ENCODE peak calls at places on chromosomes 3 and 15, in four cellular contexts. One of them, this sample, is unnamed.
A peak's percentile ranks its signal among the peaks of the same experiment; 100 is the strongest.

GRCh38 chr15:88849376-88850122 is 45.8 kb downstream of the HAPLN3 start:
- DNase-seq in IMR-90: no peak
- DNase-seq in H1: no peak
- DNase-seq in mesendoderm: no peak
- DNase-seq in this sample: peak; percentile 2

GRCh38 chr3:172221550-172221949 is 182.2 kb downstream of the FNDC3B start:
- DNase-seq in IMR-90: peak; percentile 88
- DNase-seq in H1: no peak
- DNase-seq in mesendoderm: no peak
- DNase-seq in this sample: peak; percentile 83

GRCh38 chr15:100873029-100873677 is 6.5 kb upstream of the ALDH1A3 start:
- DNase-seq in IMR-90: peak; percentile 87
- DNase-seq in H1: peak; percentile 74
- DNase-seq in mesendoderm: peak; percentile 82
- DNase-seq in this sample: peak; percentile 86

GRCh38 chr15:41969851-41970431 is 2.4 kb downstream of the EHD4 start:
- DNase-seq in IMR-90: no peak
- DNase-seq in H1: peak; percentile 37
- DNase-seq in mesendoderm: peak; percentile 80
- DNase-seq in this sample: no peak

GRCh38 chr3:39207361-39208192 is 15.2 kb upstream of the XIRP1 start:
- DNase-seq in IMR-90: no peak
- DNase-seq in H1: no peak
- DNase-seq in mesendoderm: no peak
- DNase-seq in this sample: peak; percentile 25

GRCh38 chr3:139309880-139310279 is 33.9 kb upstream of the MRPS22 start:
- DNase-seq in IMR-90: no peak
- DNase-seq in H1: no peak
- DNase-seq in mesendoderm: no peak
- DNase-seq in this sample: peak; percentile 72

GRCh38 chr3:111989061-111989678 is 9.6 kb upstream of the TAGLN3 start:
- DNase-seq in IMR-90: peak; percentile 80
- DNase-seq in H1: no peak
- DNase-seq in mesendoderm: peak; percentile 74
- DNase-seq in this sample: peak; percentile 78

GRCh38 chr15:67276666-67277065 is 22.1 kb downstream of the IQCH start:
- DNase-seq in IMR-90: no peak
- DNase-seq in H1: no peak
- DNase-seq in mesendoderm: no peak
- DNase-seq in this sample: no peak

GRCh38 chr15:94412979-94413741 is 181.8 kb downstream of the MCTP2 start:
- DNase-seq in IMR-90: peak; percentile 25
- DNase-seq in H1: no peak
- DNase-seq in mesendoderm: peak; percentile 47
- DNase-seq in this sample: peak; percentile 56

GRCh38 chr15:33068531-33068990 is 126.0 kb downstream of the FMN1 start:
- DNase-seq in IMR-90: no peak
- DNase-seq in H1: no peak
- DNase-seq in mesendoderm: peak; percentile 78
- DNase-seq in this sample: peak; percentile 17

GRCh38 chr15:33067456-33067855 is 127.1 kb downstream of the FMN1 start:
- DNase-seq in IMR-90: peak; percentile 91
- DNase-seq in H1: no peak
- DNase-seq in mesendoderm: peak; percentile 81
- DNase-seq in this sample: peak; percentile 16

GRCh38 chr15:33068007-33068441 is 126.5 kb downstream of the FMN1 start:
- DNase-seq in IMR-90: no peak
- DNase-seq in H1: no peak
- DNase-seq in mesendoderm: peak; percentile 79
- DNase-seq in this sample: peak; percentile 37

GRCh38 chr15:33064878-33065277 is 129.6 kb downstream of the FMN1 start:
- DNase-seq in IMR-90: peak; percentile 81
- DNase-seq in H1: no peak
- DNase-seq in mesendoderm: no peak
- DNase-seq in this sample: no peak

DNA sequence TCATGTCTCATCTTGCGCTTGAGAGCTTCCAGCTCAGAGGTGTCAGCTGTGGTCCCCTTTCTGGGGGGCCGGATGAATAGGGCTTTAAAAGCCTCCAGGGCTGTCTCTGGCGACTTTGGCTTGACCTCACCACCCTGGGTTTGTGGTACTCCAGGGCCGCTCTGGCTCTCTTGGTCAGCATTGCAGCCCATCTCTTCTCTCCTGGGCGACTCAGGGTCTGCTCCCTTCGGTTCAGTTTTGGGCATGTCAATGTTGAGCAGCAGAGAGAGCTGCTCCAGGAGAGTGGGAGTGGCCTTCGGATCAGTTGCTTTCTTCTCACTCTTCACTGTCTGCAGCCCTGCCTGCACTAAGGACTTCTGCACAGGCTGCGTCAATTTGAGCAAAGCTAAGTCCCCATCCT is 127.9 kb downstream of the FMN1 start:
- DNase-seq in IMR-90: no peak
- DNase-seq in H1: no peak
- DNase-seq in mesendoderm: no peak
- DNase-seq in this sample: no peak
- H3K18ac ChIP-seq in IMR-90: no peak overlapping the region
- H3K18ac ChIP-seq in H1: no peak overlapping the region
- H3K18ac ChIP-seq in mesendoderm: peak overlapping the region; percentile 4
- H3K18ac ChIP-seq in this sample: no peak overlapping the region

GRCh38 chr3:48553886-48554845 is 2.4 kb downstream of the PFKFB4 start:
- DNase-seq in IMR-90: no peak
- DNase-seq in H1: peak; percentile 45
- DNase-seq in mesendoderm: peak; percentile 45
- DNase-seq in this sample: no peak

GRCh38 chr3:48546203-48546829 is 10.3 kb downstream of the PFKFB4 start:
- DNase-seq in IMR-90: no peak
- DNase-seq in H1: no peak
- DNase-seq in mesendoderm: no peak
- DNase-seq in this sample: no peak

GRCh38 chr3:48548165-48548564 is 8.4 kb downstream of the PFKFB4 start:
- DNase-seq in IMR-90: no peak
- DNase-seq in H1: no peak
- DNase-seq in mesendoderm: no peak
- DNase-seq in this sample: no peak

GRCh38 chr3:48552111-48552911 is 4.3 kb downstream of the PFKFB4 start:
- DNase-seq in IMR-90: no peak
- DNase-seq in H1: peak; percentile 40
- DNase-seq in mesendoderm: peak; percentile 35
- DNase-seq in this sample: no peak

GRCh38 chr3:48548731-48549705 is 7.6 kb downstream of the PFKFB4 start:
- DNase-seq in IMR-90: peak; percentile 69
- DNase-seq in H1: peak; percentile 95
- DNase-seq in mesendoderm: peak; percentile 87
- DNase-seq in this sample: peak; percentile 79
- H2AK5ac ChIP-seq in IMR-90: peak overlapping the region; percentile 15
- H2AK5ac ChIP-seq in H1: no peak overlapping the region
- H2AK5ac ChIP-seq in mesendoderm: no peak overlapping the region
- H2AK5ac ChIP-seq in this sample: peak overlapping the region; percentile 30

DNA sequence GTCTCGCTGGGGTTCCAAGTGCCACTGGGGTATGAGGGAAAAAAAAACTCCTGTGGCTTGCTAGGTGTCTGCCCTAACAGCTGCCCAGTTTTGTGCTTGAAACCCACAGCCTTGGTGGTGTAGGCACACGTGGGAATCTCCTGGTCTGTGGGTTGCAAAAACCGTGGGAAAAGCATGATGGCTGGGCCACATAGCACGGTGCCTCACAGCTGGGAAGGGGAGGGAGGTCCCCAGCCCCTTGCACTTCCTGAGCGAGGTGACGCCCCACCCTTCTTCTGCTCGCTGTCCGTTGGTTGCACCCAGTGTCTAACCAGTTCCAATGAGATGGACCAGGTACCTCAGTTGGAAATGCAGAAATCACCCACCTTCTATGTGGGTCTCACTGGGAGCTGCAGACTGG is 144.3 kb downstream of the KBTBD8 start:
- DNase-seq in IMR-90: no peak
- DNase-seq in H1: no peak
- DNase-seq in mesendoderm: no peak
- DNase-seq in this sample: no peak
- H3K18ac ChIP-seq in IMR-90: no peak overlapping the region
- H3K18ac ChIP-seq in H1: no peak overlapping the region
- H3K18ac ChIP-seq in mesendoderm: no peak overlapping the region
- H3K18ac ChIP-seq in this sample: no peak overlapping the region

DNA sequence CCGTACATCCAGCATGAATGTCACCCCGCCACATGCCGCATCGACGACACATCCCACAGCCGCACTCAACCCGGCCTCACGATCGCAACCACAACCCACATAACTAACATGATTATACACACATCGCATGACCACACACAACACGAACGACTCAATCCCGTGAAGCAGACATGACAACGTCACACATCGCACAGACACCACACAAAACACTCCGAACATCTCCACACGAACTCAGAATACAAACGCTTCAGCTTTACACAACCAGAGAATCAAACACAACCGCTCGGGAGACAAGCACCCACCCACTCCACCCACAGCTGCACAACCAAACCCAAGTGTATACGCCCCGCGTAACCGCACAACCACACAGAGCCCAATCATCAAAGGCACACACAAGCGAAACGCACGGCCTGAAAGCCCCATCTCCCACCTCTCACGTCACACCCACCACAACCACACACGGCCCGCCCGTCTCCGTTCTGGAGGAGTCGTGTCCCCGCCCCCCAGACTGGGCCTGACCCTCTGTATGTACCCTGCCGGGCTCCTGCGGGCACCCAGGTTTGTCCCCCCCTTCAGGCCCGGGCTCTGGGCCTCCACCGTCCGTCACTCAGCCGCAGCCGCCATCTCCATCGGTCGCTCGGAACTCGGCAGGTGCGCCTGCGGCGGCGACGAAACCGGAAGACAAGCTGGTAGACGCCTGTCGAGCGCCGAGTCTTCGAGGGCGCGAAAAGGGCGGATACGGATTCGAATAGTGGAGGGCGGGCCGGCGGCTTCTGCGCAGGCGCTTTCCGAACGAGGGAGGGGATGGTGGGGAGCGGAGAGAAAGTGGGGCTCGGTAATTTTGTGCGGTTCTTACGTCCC is at the start of gene RBSN:
- DNase-seq in IMR-90: peak; percentile 92
- DNase-seq in H1: peak; percentile 92
- DNase-seq in mesendoderm: peak; percentile 97
- DNase-seq in this sample: peak; percentile 96
- H2AK5ac ChIP-seq in IMR-90: peak within 1 kb of the TSS; percentile 90
- H2AK5ac ChIP-seq in H1: peak within 1 kb of the TSS; percentile 83
- H2AK5ac ChIP-seq in mesendoderm: no peak within 1 kb of the TSS
- H2AK5ac ChIP-seq in this sample: no peak within 1 kb of the TSS

GRCh38 chr3:137770066-137770805 is 6.1 kb downstream of the SOX14 start:
- DNase-seq in IMR-90: no peak
- DNase-seq in H1: peak; percentile 69
- DNase-seq in mesendoderm: peak; percentile 46
- DNase-seq in this sample: no peak
- H3K18ac ChIP-seq in IMR-90: no peak overlapping the region
- H3K18ac ChIP-seq in H1: peak overlapping the region; percentile 24
- H3K18ac ChIP-seq in mesendoderm: no peak overlapping the region
- H3K18ac ChIP-seq in this sample: no peak overlapping the region

This sample was measured in mesenchymal stem cell.